ENCODE peak calls at places on chromosomes 7 and 10, in ten cellular contexts. One of them, this sample, is unnamed.

GRCh38 chr7:18698258-18698734 is 202.7 kb downstream of the HDAC9 start:
- DNase-seq in mesothelial cell of epicardium: no peak
- DNase-seq in AG09309: no peak
- DNase-seq in ascending aorta: no peak
- DNase-seq in neural progenitor cell: no peak
- DNase-seq in Calu3: no peak
- DNase-seq in AG04450: no peak
- DNase-seq in epithelial cell of esophagus: no peak
- DNase-seq in GM12865: no peak
- DNase-seq in A549: no peak
- DNase-seq in this sample: no peak

GRCh38 chr7:104160375-104160774 is 47.4 kb downstream of the ORC5 start:
- DNase-seq in mesothelial cell of epicardium: no peak
- DNase-seq in AG09309: no peak
- DNase-seq in ascending aorta: no peak
- DNase-seq in neural progenitor cell: no peak
- DNase-seq in Calu3: no peak
- DNase-seq in AG04450: no peak
- DNase-seq in epithelial cell of esophagus: peak; percentile 6
- DNase-seq in GM12865: no peak
- DNase-seq in A549: no peak
- DNase-seq in this sample: peak; percentile 7

GRCh38 chr7:149462101-149462520 is 1.2 kb upstream of the ZNF777 start:
- DNase-seq in mesothelial cell of epicardium: no peak
- DNase-seq in AG09309: no peak
- DNase-seq in ascending aorta: no peak
- DNase-seq in neural progenitor cell: no peak
- DNase-seq in Calu3: no peak
- DNase-seq in AG04450: no peak
- DNase-seq in epithelial cell of esophagus: no peak
- DNase-seq in GM12865: no peak
- DNase-seq in A549: no peak
- DNase-seq in this sample: no peak

GRCh38 chr10:60299961-60300883 is 89.5 kb downstream of the ANK3 start:
- DNase-seq in mesothelial cell of epicardium: no peak
- DNase-seq in AG09309: peak; percentile 17
- DNase-seq in ascending aorta: no peak
- DNase-seq in neural progenitor cell: peak; percentile 65
- DNase-seq in Calu3: no peak
- DNase-seq in AG04450: no peak
- DNase-seq in epithelial cell of esophagus: no peak
- DNase-seq in GM12865: no peak
- DNase-seq in A549: no peak
- DNase-seq in this sample: no peak

GRCh38 chr10:81472927-81473470 is 402.0 kb upstream of the NRG3 start:
- DNase-seq in mesothelial cell of epicardium: no peak
- DNase-seq in AG09309: no peak
- DNase-seq in ascending aorta: no peak
- DNase-seq in neural progenitor cell: no peak
- DNase-seq in Calu3: no peak
- DNase-seq in AG04450: no peak
- DNase-seq in epithelial cell of esophagus: no peak
- DNase-seq in GM12865: no peak
- DNase-seq in A549: no peak
- DNase-seq in this sample: no peak

GRCh38 chr7:33418251-33418701 is 288.9 kb downstream of the BBS9 start:
- DNase-seq in mesothelial cell of epicardium: no peak
- DNase-seq in AG09309: no peak
- DNase-seq in ascending aorta: no peak
- DNase-seq in neural progenitor cell: peak; percentile 68
- DNase-seq in Calu3: no peak
- DNase-seq in AG04450: no peak
- DNase-seq in epithelial cell of esophagus: no peak
- DNase-seq in GM12865: no peak
- DNase-seq in A549: no peak
- DNase-seq in this sample: no peak

GRCh38 chr7:1925973-1926907 is 256.2 kb downstream of the ELFN1 start:
- DNase-seq in mesothelial cell of epicardium: no peak
- DNase-seq in AG09309: no peak
- DNase-seq in ascending aorta: no peak
- DNase-seq in neural progenitor cell: no peak
- DNase-seq in Calu3: no peak
- DNase-seq in AG04450: no peak
- DNase-seq in epithelial cell of esophagus: no peak
- DNase-seq in GM12865: no peak
- DNase-seq in A549: no peak
- DNase-seq in this sample: no peak

GRCh38 chr7:119096683-119097082 is 872.2 kb downstream of the ANKRD7 start:
- DNase-seq in mesothelial cell of epicardium: no peak
- DNase-seq in AG09309: no peak
- DNase-seq in ascending aorta: no peak
- DNase-seq in neural progenitor cell: no peak
- DNase-seq in Calu3: no peak
- DNase-seq in AG04450: no peak
- DNase-seq in epithelial cell of esophagus: no peak
- DNase-seq in GM12865: no peak
- DNase-seq in A549: no peak
- DNase-seq in this sample: no peak

GRCh38 chr7:154583454-154583853 is 419.5 kb downstream of the PAXIP1 start:
- DNase-seq in mesothelial cell of epicardium: no peak
- DNase-seq in AG09309: no peak
- DNase-seq in ascending aorta: no peak
- DNase-seq in neural progenitor cell: no peak
- DNase-seq in Calu3: no peak
- DNase-seq in AG04450: no peak
- DNase-seq in epithelial cell of esophagus: no peak
- DNase-seq in GM12865: no peak
- DNase-seq in A549: no peak
- DNase-seq in this sample: no peak

GRCh38 chr7:154581251-154581890 is 421.6 kb downstream of the PAXIP1 start:
- DNase-seq in mesothelial cell of epicardium: no peak
- DNase-seq in AG09309: no peak
- DNase-seq in ascending aorta: no peak
- DNase-seq in neural progenitor cell: no peak
- DNase-seq in Calu3: no peak
- DNase-seq in AG04450: no peak
- DNase-seq in epithelial cell of esophagus: no peak
- DNase-seq in GM12865: no peak
- DNase-seq in A549: no peak
- DNase-seq in this sample: no peak

GRCh38 chr7:154587812-154588211 is 415.1 kb downstream of the PAXIP1 start:
- DNase-seq in mesothelial cell of epicardium: no peak
- DNase-seq in AG09309: no peak
- DNase-seq in ascending aorta: no peak
- DNase-seq in neural progenitor cell: no peak
- DNase-seq in Calu3: no peak
- DNase-seq in AG04450: no peak
- DNase-seq in epithelial cell of esophagus: no peak
- DNase-seq in GM12865: no peak
- DNase-seq in A549: no peak
- DNase-seq in this sample: no peak

GRCh38 chr7:154579711-154580110 is 423.2 kb downstream of the PAXIP1 start:
- DNase-seq in mesothelial cell of epicardium: no peak
- DNase-seq in AG09309: no peak
- DNase-seq in ascending aorta: no peak
- DNase-seq in neural progenitor cell: no peak
- DNase-seq in Calu3: no peak
- DNase-seq in AG04450: no peak
- DNase-seq in epithelial cell of esophagus: no peak
- DNase-seq in GM12865: no peak
- DNase-seq in A549: no peak
- DNase-seq in this sample: no peak

DNA sequence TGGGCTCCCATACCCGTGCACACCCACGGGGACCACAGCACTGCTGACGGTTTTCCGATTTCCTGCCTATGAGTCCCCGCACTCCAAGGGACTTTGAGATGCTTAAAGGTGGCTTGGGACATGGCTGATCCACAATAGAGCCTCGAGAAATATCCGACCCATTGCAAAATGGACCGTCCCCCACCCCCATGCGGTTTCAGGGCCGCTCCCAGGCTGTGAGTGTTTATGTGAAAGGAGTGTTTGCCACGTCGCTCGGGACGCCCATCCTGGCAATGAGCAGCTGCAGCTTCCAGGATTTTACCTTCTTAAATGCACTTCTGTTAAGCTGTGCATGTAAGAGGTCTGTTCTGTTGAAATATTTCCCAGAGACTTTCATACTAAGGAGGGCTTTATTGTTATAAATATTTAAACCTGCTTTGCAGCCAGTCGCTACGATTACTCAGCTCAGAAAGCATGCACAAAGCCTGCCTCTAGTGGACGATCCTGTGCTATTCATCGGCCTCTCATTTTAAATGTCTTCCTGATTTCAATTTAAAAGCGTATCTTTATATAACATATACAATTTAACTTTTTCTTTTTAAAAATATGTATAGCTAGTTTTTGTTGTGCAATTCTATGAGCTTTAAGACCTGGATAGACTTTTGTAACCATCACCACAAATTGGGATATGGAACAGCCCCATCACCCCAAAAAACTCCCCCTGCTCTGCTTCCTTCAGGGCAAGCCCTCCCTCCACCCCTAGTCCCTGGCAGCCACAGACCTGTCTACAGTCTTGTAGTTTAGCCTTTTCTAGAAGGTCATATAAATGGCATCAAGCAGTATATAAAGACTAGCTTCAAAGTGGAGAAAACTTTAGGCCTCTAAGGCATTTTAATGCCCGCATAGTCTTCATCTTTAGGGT is 418.3 kb downstream of the PAXIP1 start:
- DNase-seq in mesothelial cell of epicardium: no peak
- DNase-seq in AG09309: no peak
- DNase-seq in ascending aorta: no peak
- DNase-seq in neural progenitor cell: peak; percentile 28
- DNase-seq in Calu3: no peak
- DNase-seq in AG04450: no peak
- DNase-seq in epithelial cell of esophagus: no peak
- DNase-seq in GM12865: no peak
- DNase-seq in A549: peak; percentile 9
- DNase-seq in this sample: no peak
- TF ChIP-seq CTCF in mesothelial cell of epicardium: no peak
- TF ChIP-seq CTCF in AG09309: no peak
- TF ChIP-seq CTCF in ascending aorta: no peak
- TF ChIP-seq CTCF in neural progenitor cell: peak; percentile 65
- TF ChIP-seq CTCF in Calu3: no peak
- TF ChIP-seq CTCF in AG04450: no peak
- TF ChIP-seq CTCF in epithelial cell of esophagus: no peak
- TF ChIP-seq CTCF in GM12865: peak; percentile 7
- TF ChIP-seq CTCF in A549: peak; percentile 10
- TF ChIP-seq CTCF in this sample: no peak

GRCh38 chr10:97400665-97401454 is at the start of gene RRP12:
- DNase-seq in mesothelial cell of epicardium: peak; percentile 50
- DNase-seq in AG09309: peak; percentile 81
- DNase-seq in ascending aorta: peak; percentile 72
- DNase-seq in neural progenitor cell: peak; percentile 96
- DNase-seq in Calu3: peak; percentile 79
- DNase-seq in AG04450: peak; percentile 87
- DNase-seq in epithelial cell of esophagus: peak; percentile 98
- DNase-seq in GM12865: peak; percentile 95
- DNase-seq in A549: peak; percentile 99
- DNase-seq in this sample: peak; percentile 98
- TF ChIP-seq CTCF in mesothelial cell of epicardium: no peak
- TF ChIP-seq CTCF in AG09309: peak; percentile 30
- TF ChIP-seq CTCF in ascending aorta: no peak
- TF ChIP-seq CTCF in neural progenitor cell: peak; percentile 33
- TF ChIP-seq CTCF in Calu3: no peak
- TF ChIP-seq CTCF in AG04450: no peak
- TF ChIP-seq CTCF in epithelial cell of esophagus: no peak
- TF ChIP-seq CTCF in GM12865: peak; percentile 5
- TF ChIP-seq CTCF in A549: no peak
- TF ChIP-seq CTCF in this sample: no peak

GRCh38 chr7:98674881-98675280 is 57.8 kb downstream of the NPTX2 start:
- DNase-seq in mesothelial cell of epicardium: no peak
- DNase-seq in AG09309: no peak
- DNase-seq in ascending aorta: no peak
- DNase-seq in neural progenitor cell: no peak
- DNase-seq in Calu3: no peak
- DNase-seq in AG04450: no peak
- DNase-seq in epithelial cell of esophagus: no peak
- DNase-seq in GM12865: no peak
- DNase-seq in A549: no peak
- DNase-seq in this sample: no peak

GRCh38 chr7:98681951-98682350 is 64.9 kb downstream of the NPTX2 start:
- DNase-seq in mesothelial cell of epicardium: no peak
- DNase-seq in AG09309: no peak
- DNase-seq in ascending aorta: no peak
- DNase-seq in neural progenitor cell: no peak
- DNase-seq in Calu3: no peak
- DNase-seq in AG04450: no peak
- DNase-seq in epithelial cell of esophagus: no peak
- DNase-seq in GM12865: peak; percentile 7
- DNase-seq in A549: no peak
- DNase-seq in this sample: no peak

GRCh38 chr7:98681496-98681895 is 64.4 kb downstream of the NPTX2 start:
- DNase-seq in mesothelial cell of epicardium: no peak
- DNase-seq in AG09309: no peak
- DNase-seq in ascending aorta: no peak
- DNase-seq in neural progenitor cell: no peak
- DNase-seq in Calu3: no peak
- DNase-seq in AG04450: no peak
- DNase-seq in epithelial cell of esophagus: no peak
- DNase-seq in GM12865: no peak
- DNase-seq in A549: no peak
- DNase-seq in this sample: no peak

GRCh38 chr7:98679741-98680140 is 62.7 kb downstream of the NPTX2 start:
- DNase-seq in mesothelial cell of epicardium: no peak
- DNase-seq in AG09309: no peak
- DNase-seq in ascending aorta: no peak
- DNase-seq in neural progenitor cell: no peak
- DNase-seq in Calu3: no peak
- DNase-seq in AG04450: no peak
- DNase-seq in epithelial cell of esophagus: no peak
- DNase-seq in GM12865: no peak
- DNase-seq in A549: no peak
- DNase-seq in this sample: no peak

GRCh38 chr7:98678215-98678614 is 61.1 kb downstream of the NPTX2 start:
- DNase-seq in mesothelial cell of epicardium: no peak
- DNase-seq in AG09309: no peak
- DNase-seq in ascending aorta: no peak
- DNase-seq in neural progenitor cell: no peak
- DNase-seq in Calu3: no peak
- DNase-seq in AG04450: no peak
- DNase-seq in epithelial cell of esophagus: no peak
- DNase-seq in GM12865: no peak
- DNase-seq in A549: no peak
- DNase-seq in this sample: no peak
- TF ChIP-seq CTCF in mesothelial cell of epicardium: no peak
- TF ChIP-seq CTCF in AG09309: no peak
- TF ChIP-seq CTCF in ascending aorta: no peak
- TF ChIP-seq CTCF in neural progenitor cell: no peak
- TF ChIP-seq CTCF in Calu3: no peak
- TF ChIP-seq CTCF in AG04450: no peak
- TF ChIP-seq CTCF in epithelial cell of esophagus: no peak
- TF ChIP-seq CTCF in GM12865: no peak
- TF ChIP-seq CTCF in A549: no peak
- TF ChIP-seq CTCF in this sample: no peak

GRCh38 chr10:49457686-49458085 is 61.8 kb upstream of the DRGX start:
- DNase-seq in mesothelial cell of epicardium: no peak
- DNase-seq in AG09309: no peak
- DNase-seq in ascending aorta: no peak
- DNase-seq in neural progenitor cell: no peak
- DNase-seq in Calu3: no peak
- DNase-seq in AG04450: no peak
- DNase-seq in epithelial cell of esophagus: no peak
- DNase-seq in GM12865: no peak
- DNase-seq in A549: no peak
- DNase-seq in this sample: no peak

GRCh38 chr10:49463605-49464004 is 67.7 kb upstream of the DRGX start:
- DNase-seq in mesothelial cell of epicardium: no peak
- DNase-seq in AG09309: no peak
- DNase-seq in ascending aorta: no peak
- DNase-seq in neural progenitor cell: no peak
- DNase-seq in Calu3: no peak
- DNase-seq in AG04450: no peak
- DNase-seq in epithelial cell of esophagus: no peak
- DNase-seq in GM12865: no peak
- DNase-seq in A549: no peak
- DNase-seq in this sample: no peak

DNA sequence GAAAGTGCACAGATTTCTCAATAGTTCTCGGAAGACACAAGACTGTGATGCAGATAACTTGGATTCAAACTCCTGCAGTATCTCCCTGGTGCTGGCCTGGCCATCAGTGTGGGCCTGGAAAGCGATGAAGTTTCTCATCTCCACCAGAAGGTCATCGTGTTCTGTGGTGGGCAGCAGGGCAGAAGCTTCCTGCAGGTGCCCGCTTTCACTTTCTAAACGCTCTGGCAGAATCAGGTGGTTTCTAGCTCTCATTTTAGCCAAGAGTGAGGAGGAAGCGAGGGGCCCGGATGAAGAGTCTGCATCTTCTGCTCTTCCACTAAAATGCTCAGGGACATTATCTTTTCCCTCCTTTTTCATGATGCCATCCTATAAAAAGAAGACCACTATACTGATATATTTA is 63.0 kb upstream of the DRGX start:
- DNase-seq in mesothelial cell of epicardium: no peak
- DNase-seq in AG09309: no peak
- DNase-seq in ascending aorta: no peak
- DNase-seq in neural progenitor cell: no peak
- DNase-seq in Calu3: no peak
- DNase-seq in AG04450: no peak
- DNase-seq in epithelial cell of esophagus: no peak
- DNase-seq in GM12865: peak; percentile 59
- DNase-seq in A549: no peak
- DNase-seq in this sample: no peak
- TF ChIP-seq CTCF in mesothelial cell of epicardium: no peak
- TF ChIP-seq CTCF in AG09309: no peak
- TF ChIP-seq CTCF in ascending aorta: no peak
- TF ChIP-seq CTCF in neural progenitor cell: no peak
- TF ChIP-seq CTCF in Calu3: no peak
- TF ChIP-seq CTCF in AG04450: no peak
- TF ChIP-seq CTCF in epithelial cell of esophagus: no peak
- TF ChIP-seq CTCF in GM12865: no peak
- TF ChIP-seq CTCF in A549: no peak
- TF ChIP-seq CTCF in this sample: no peak